ENCODE peak calls at places on chromosomes 7 and 10, in eight cellular contexts. Y is iris pigment epithelial cell; V is activated effector memory CD4-positive, alpha-beta T cell treated with anti-CD3 and anti-CD28 coated beads, Interleukin-2, amount 50 U/mL, for 16 hours; T is Kasumi-1; N is substantia nigra; P is astrocyte; Q is tibial nerve; F is activated naive CD8-positive, alpha-beta T cell treated with anti-CD3 and anti-CD28 coated beads, Interleukin-2, amount 50 U/mL, for 16 hours. Z is an unnamed sample.

GRCh38 chr10:71771821-71772617 is 1.3 kb downstream of the VSIR start:
- DNase-seq in Y (peak), V (peak), T (no peak), N (no peak), P (peak), Q (no peak), F (no peak), Z (peak)

GRCh38 chr10:71259282-71259681 is 46.9 kb downstream of the UNC5B start:
- DNase-seq in Y (no peak), V (no peak), T (no peak), N (no peak), P (no peak), Q (no peak), F (no peak), Z (peak)

GRCh38 chr7:44995555-44996493 is 4.2 kb upstream of the CCM2 start:
- DNase-seq in Y (no peak), V (peak), T (no peak), N (no peak), P (no peak), Q (no peak), F (no peak), Z (no peak)

GRCh38 chr7:107961399-107961798 is 41.6 kb downstream of the LAMB1 start:
- DNase-seq in Y (no peak), V (no peak), T (no peak), N (no peak), P (no peak), Q (peak), F (no peak), Z (no peak)

GRCh38 chr7:101674439-101674838 is 45.3 kb upstream of the MYL10 start:
- DNase-seq in Y (no peak), V (no peak), T (no peak), N (no peak), P (no peak), Q (no peak), F (no peak), Z (no peak)

GRCh38 chr10:92181575-92181974 is 109.3 kb downstream of the CPEB3 start:
- DNase-seq in Y (peak), V (no peak), T (peak), N (no peak), P (no peak), Q (no peak), F (no peak), Z (no peak)

GRCh38 chr10:21172774-21173432 is 275.8 kb upstream of the NEBL start:
- DNase-seq in Y (peak), V (no peak), T (peak), N (no peak), P (no peak), Q (no peak), F (no peak), Z (no peak)

GRCh38 chr10:84267503-84268126 is 22.8 kb downstream of the RGR start:
- DNase-seq in Y (peak), V (peak), T (peak), N (no peak), P (peak), Q (no peak), F (peak), Z (no peak)

GRCh38 chr7:117816727-117817126 is 56.5 kb downstream of the CTTNBP2 start:
- DNase-seq in Y (peak), V (no peak), T (no peak), N (no peak), P (peak), Q (no peak), F (no peak), Z (no peak)

GRCh38 chr10:132649651-132650360 is 112.2 kb downstream of the INPP5A start:
- DNase-seq in Y (no peak), V (no peak), T (no peak), N (no peak), P (no peak), Q (no peak), F (no peak), Z (peak)